ENCODE peak calls at places on chromosome 11, in eight cellular contexts. E, L, W, Z, G, N, B and H are unnamed samples.

GRCh38 chr11:94925422-94926270 is 47.7 kb downstream of the CWC15 start:
- DNase-seq in E (no peak), L (no peak), W (no peak), Z (no peak), G (no peak), N (no peak), B (no peak), H (no peak)

GRCh38 chr11:68598816-68599653 is 85.3 kb upstream of the GAL start:
- DNase-seq in E (peak), L (no peak), W (no peak), Z (no peak), G (no peak), N (no peak), B (no peak), H (no peak)

GRCh38 chr11:23509023-23509422 is 648.7 kb upstream of the CCDC179 start:
- DNase-seq in E (no peak), L (no peak), W (no peak), Z (no peak), G (no peak), N (no peak), B (no peak), H (no peak)

GRCh38 chr11:65242389-65242788 is 19.4 kb upstream of the POLA2 start:
- DNase-seq in E (no peak), L (no peak), W (no peak), Z (no peak), G (no peak), N (no peak), B (no peak), H (no peak)

GRCh38 chr11:383431-383830 is 10.6 kb upstream of the PKP3 start:
- DNase-seq in E (no peak), L (no peak), W (no peak), Z (no peak), G (no peak), N (no peak), B (no peak), H (no peak)

GRCh38 chr11:65182258-65183170 is 786 bp downstream of the CAPN1 start:
- DNase-seq in E (peak), L (peak), W (peak), Z (no peak), G (peak), N (peak), B (no peak), H (peak)

GRCh38 chr11:122601131-122602125 is 54.1 kb upstream of the UBASH3B start:
- DNase-seq in E (peak), L (no peak), W (peak), Z (no peak), G (no peak), N (no peak), B (no peak), H (no peak)

GRCh38 chr11:63635762-63636465 is 21.7 kb upstream of the PLAAT3 start:
- DNase-seq in E (peak), L (peak), W (peak), Z (peak), G (peak), N (peak), B (no peak), H (peak)

GRCh38 chr11:67438121-67438902 is 830 bp upstream of the PTPRCAP start:
- DNase-seq in E (no peak), L (peak), W (no peak), Z (no peak), G (peak), N (no peak), B (no peak), H (no peak)

GRCh38 chr11:118785362-118785761 is 5.6 kb downstream of the DDX6 start:
- DNase-seq in E (peak), L (no peak), W (peak), Z (no peak), G (no peak), N (no peak), B (no peak), H (no peak)

GRCh38 chr11:86586307-86586706 is 86.1 kb downstream of the ME3 start:
- DNase-seq in E (no peak), L (no peak), W (no peak), Z (no peak), G (no peak), N (no peak), B (no peak), H (no peak)

GRCh38 chr11:66842501-66842895 is 743 bp upstream of the RCE1 start:
- DNase-seq in E (no peak), L (no peak), W (no peak), Z (no peak), G (no peak), N (no peak), B (peak), H (no peak)

GRCh38 chr11:69008774-69009440 is 4.1 kb downstream of the MRGPRF start:
- DNase-seq in E (peak), L (peak), W (peak), Z (no peak), G (no peak), N (peak), B (peak), H (no peak)

GRCh38 chr11:93000511-93001476 is 31.3 kb downstream of the MTNR1B start:
- DNase-seq in E (peak), L (no peak), W (peak), Z (no peak), G (no peak), N (no peak), B (no peak), H (no peak)

GRCh38 chr11:112004389-112004788 is 20.8 kb upstream of the DLAT start:
- DNase-seq in E (no peak), L (no peak), W (no peak), Z (no peak), G (peak), N (no peak), B (no peak), H (peak)

GRCh38 chr11:125080531-125080911 is 17.4 kb downstream of the SLC37A2 start:
- DNase-seq in E (no peak), L (no peak), W (no peak), Z (no peak), G (no peak), N (no peak), B (no peak), H (no peak)

GRCh38 chr11:57476883-57477506 is 16.7 kb downstream of the RTN4RL2 start:
- DNase-seq in E (no peak), L (peak), W (no peak), Z (no peak), G (peak), N (peak), B (no peak), H (peak)

GRCh38 chr11:6568191-6568918 is 35.1 kb downstream of the RRP8 start:
- DNase-seq in E (peak), L (peak), W (peak), Z (peak), G (no peak), N (peak), B (no peak), H (no peak)

GRCh38 chr11:88520391-88520790 is 182.9 kb upstream of the CTSC start:
- DNase-seq in E (peak), L (no peak), W (no peak), Z (no peak), G (no peak), N (no peak), B (no peak), H (no peak)

GRCh38 chr11:75656044-75656726 is 12.7 kb downstream of the MAP6 start:
- DNase-seq in E (no peak), L (no peak), W (no peak), Z (no peak), G (no peak), N (no peak), B (no peak), H (no peak)

GRCh38 chr11:71928739-71929443 is at the start of gene RNF121:
- DNase-seq in E (peak), L (peak), W (peak), Z (peak), G (peak), N (peak), B (peak), H (peak)

GRCh38 chr11:2516276-2517015 is 71.6 kb downstream of the KCNQ1 start:
- DNase-seq in E (no peak), L (peak), W (no peak), Z (peak), G (no peak), N (no peak), B (peak), H (no peak)

GRCh38 chr11:103378931-103379330 is 269.7 kb downstream of the DYNC2H1 start:
- DNase-seq in E (peak), L (no peak), W (no peak), Z (no peak), G (no peak), N (no peak), B (no peak), H (no peak)

GRCh38 chr11:86983071-86983488 is 27.9 kb upstream of the FZD4 start:
- DNase-seq in E (no peak), L (peak), W (peak), Z (no peak), G (no peak), N (no peak), B (no peak), H (peak)

GRCh38 chr11:112793416-112793815 is 167.8 kb upstream of the NCAM1 start:
- DNase-seq in E (peak), L (no peak), W (peak), Z (no peak), G (no peak), N (no peak), B (no peak), H (no peak)

GRCh38 chr11:35040221-35040942 is 98.6 kb upstream of the CD44 start:
- DNase-seq in E (no peak), L (no peak), W (peak), Z (no peak), G (no peak), N (no peak), B (no peak), H (no peak)

GRCh38 chr11:33617672-33618362 is 82.8 kb downstream of the C11orf91 start:
- DNase-seq in E (no peak), L (no peak), W (peak), Z (no peak), G (no peak), N (no peak), B (no peak), H (no peak)

GRCh38 chr11:95341246-95341645 is 110.2 kb upstream of the SESN3 start:
- DNase-seq in E (no peak), L (no peak), W (no peak), Z (no peak), G (peak), N (no peak), B (no peak), H (no peak)

GRCh38 chr11:85810521-85810870 is 445 bp downstream of the SYTL2 start:
- DNase-seq in E (no peak), L (no peak), W (no peak), Z (no peak), G (no peak), N (no peak), B (no peak), H (peak)

GRCh38 chr11:46582588-46582987 is 11.2 kb downstream of the AMBRA1 start:
- DNase-seq in E (no peak), L (no peak), W (no peak), Z (no peak), G (no peak), N (no peak), B (no peak), H (no peak)

GRCh38 chr11:46593550-46594382 is at the start of gene AMBRA1:
- DNase-seq in E (peak), L (peak), W (peak), Z (peak), G (peak), N (peak), B (peak), H (peak)

GRCh38 chr11:46590740-46591606 is 2.9 kb downstream of the AMBRA1 start:
- DNase-seq in E (no peak), L (no peak), W (no peak), Z (no peak), G (no peak), N (no peak), B (no peak), H (no peak)

GRCh38 chr11:46588915-46589314 is 4.9 kb downstream of the AMBRA1 start:
- DNase-seq in E (no peak), L (no peak), W (peak), Z (no peak), G (no peak), N (no peak), B (no peak), H (no peak)

DNA sequence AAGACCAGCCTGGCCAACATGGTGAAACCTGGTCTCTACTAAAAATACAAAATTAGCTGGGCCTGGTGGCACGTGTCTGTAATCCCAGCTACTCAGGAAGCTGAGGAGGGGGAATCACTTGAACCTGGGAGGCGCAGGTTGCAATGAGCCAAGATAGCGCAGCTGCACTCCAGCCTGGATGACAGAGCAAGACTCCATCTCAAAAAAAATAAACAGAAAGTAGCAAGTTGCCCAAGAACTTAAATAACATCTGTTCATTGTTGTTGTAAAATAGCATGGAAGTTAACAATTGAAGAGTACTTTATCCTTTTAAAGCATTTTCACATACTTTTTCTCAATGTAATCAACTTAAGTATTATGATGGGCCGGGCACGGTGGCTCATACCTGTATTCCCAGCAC is 5.7 kb downstream of the AMBRA1 start:
- DNase-seq in E (no peak), L (no peak), W (no peak), Z (no peak), G (no peak), N (no peak), B (no peak), H (no peak)
- TF ChIP-seq CTCF in E (no peak), L (no peak), W (no peak), Z (no peak), G (no peak), N (no peak), B (no peak), H (no peak)

GRCh38 chr11:44349328-44349727 is 39.4 kb upstream of the ALX4 start:
- DNase-seq in E (no peak), L (no peak), W (no peak), Z (no peak), G (no peak), N (no peak), B (no peak), H (no peak)

GRCh38 chr11:44348114-44348513 is 38.2 kb upstream of the ALX4 start:
- DNase-seq in E (no peak), L (no peak), W (no peak), Z (no peak), G (no peak), N (no peak), B (no peak), H (no peak)

GRCh38 chr11:44351006-44351660 is 41.2 kb upstream of the ALX4 start:
- DNase-seq in E (no peak), L (no peak), W (no peak), Z (no peak), G (no peak), N (no peak), B (no peak), H (no peak)

GRCh38 chr11:44348721-44349120 is 38.8 kb upstream of the ALX4 start:
- DNase-seq in E (no peak), L (no peak), W (no peak), Z (no peak), G (no peak), N (no peak), B (no peak), H (no peak)

GRCh38 chr11:44351898-44352498 is 42.1 kb upstream of the ALX4 start:
- DNase-seq in E (no peak), L (no peak), W (peak), Z (no peak), G (no peak), N (no peak), B (no peak), H (no peak)
- TF ChIP-seq CTCF in E (peak), L (no peak), W (no peak), Z (peak), G (no peak), N (peak), B (no peak), H (peak)

GRCh38 chr11:132115454-132115853 is 745.0 kb downstream of the NTM start:
- DNase-seq in E (peak), L (no peak), W (no peak), Z (no peak), G (no peak), N (no peak), B (no peak), H (no peak)

GRCh38 chr11:132111781-132112380 is 741.5 kb downstream of the NTM start:
- DNase-seq in E (peak), L (no peak), W (no peak), Z (no peak), G (no peak), N (no peak), B (no peak), H (no peak)

GRCh38 chr11:132114743-132115142 is 744.3 kb downstream of the NTM start:
- DNase-seq in E (peak), L (no peak), W (no peak), Z (no peak), G (no peak), N (no peak), B (no peak), H (no peak)

GRCh38 chr11:132116516-132116915 is 746.1 kb downstream of the NTM start:
- DNase-seq in E (no peak), L (no peak), W (no peak), Z (no peak), G (no peak), N (no peak), B (no peak), H (no peak)

DNA sequence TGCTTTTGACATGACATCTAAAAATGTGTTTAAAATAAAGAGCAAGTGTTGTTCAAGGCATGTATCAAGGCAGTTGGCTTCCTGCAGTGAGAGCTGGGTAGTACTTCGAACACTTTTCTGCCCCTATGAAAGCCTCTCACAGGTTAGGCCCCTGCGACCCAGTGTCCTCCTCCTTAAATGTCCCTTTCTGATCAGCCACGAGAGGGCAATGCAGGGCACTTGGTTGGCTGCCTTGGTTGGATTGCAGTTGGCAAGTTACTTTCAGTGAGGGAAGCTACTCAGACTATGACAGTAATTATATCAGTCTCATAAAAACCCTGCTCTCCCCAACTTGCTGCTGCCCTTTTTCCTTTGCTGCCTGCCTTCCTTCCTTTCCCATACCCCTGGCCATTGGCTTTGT is 743.8 kb downstream of the NTM start:
- DNase-seq in E (peak), L (peak), W (no peak), Z (peak), G (peak), N (peak), B (no peak), H (peak)
- TF ChIP-seq CTCF in E (peak), L (peak), W (no peak), Z (peak), G (peak), N (peak), B (no peak), H (peak)

GRCh38 chr11:61776561-61777075 is 15.8 kb downstream of the TMEM258 start:
- DNase-seq in E (peak), L (peak), W (peak), Z (peak), G (peak), N (peak), B (no peak), H (peak)
- TF ChIP-seq CTCF in E (peak), L (peak), W (peak), Z (peak), G (peak), N (peak), B (no peak), H (peak)

GRCh38 chr11:61769946-61770683 is 17.7 kb downstream of the MYRF start:
- DNase-seq in E (no peak), L (no peak), W (no peak), Z (no peak), G (no peak), N (no peak), B (no peak), H (no peak)

GRCh38 chr11:61768376-61769076 is 16.1 kb downstream of the MYRF start:
- DNase-seq in E (no peak), L (peak), W (no peak), Z (no peak), G (no peak), N (no peak), B (no peak), H (no peak)

GRCh38 chr11:61771995-61772455 is 19.6 kb downstream of the MYRF start:
- DNase-seq in E (no peak), L (no peak), W (no peak), Z (no peak), G (no peak), N (no peak), B (no peak), H (no peak)

GRCh38 chr11:61771195-61771894 is 18.9 kb downstream of the MYRF start:
- DNase-seq in E (no peak), L (no peak), W (no peak), Z (no peak), G (no peak), N (no peak), B (no peak), H (no peak)

GRCh38 chr11:61769169-61769920 is 16.9 kb downstream of the MYRF start:
- DNase-seq in E (peak), L (peak), W (no peak), Z (no peak), G (no peak), N (no peak), B (no peak), H (no peak)
- TF ChIP-seq CTCF in E (peak), L (peak), W (no peak), Z (peak), G (peak), N (no peak), B (no peak), H (peak)